ENCODE peak calls at places on chromosomes 11 and 22, in eight cellular contexts. B is GOT3; U is hippocampal formation; P is cardiac fibroblast; E is effector memory CD8-positive, alpha-beta T cell; X is NCI-H2029 treated with DMSO at 0.1 percent for 48 hours; D is activated naive CD8-positive, alpha-beta T cell treated with anti-CD3 and anti-CD28 coated beads, Interleukin-2, amount 50 U/mL, for 24 hours; K is A549. Z is an unnamed sample.

GRCh38 chr11:2420502-2421225 is 20.1 kb downstream of the TSSC4 start:
- DNase-seq in B (no peak), U (peak), P (peak), E (peak), X (peak), D (peak), K (peak), Z (peak)

GRCh38 chr11:118098996-118099837 is 12.5 kb upstream of the SMIM35 start:
- DNase-seq in B (no peak), U (no peak), P (no peak), E (no peak), X (no peak), D (no peak), K (no peak), Z (no peak)

GRCh38 chr22:37354271-37355069 is 72.2 kb downstream of the CYTH4 start:
- DNase-seq in B (no peak), U (no peak), P (no peak), E (no peak), X (no peak), D (no peak), K (no peak), Z (no peak)

GRCh38 chr11:78549624-78550409 is 24.8 kb downstream of the NARS2 start:
- DNase-seq in B (no peak), U (no peak), P (no peak), E (no peak), X (no peak), D (no peak), K (no peak), Z (no peak)

GRCh38 chr11:29328961-29329441 is 687.8 kb downstream of the KCNA4 start:
- DNase-seq in B (no peak), U (peak), P (peak), E (no peak), X (no peak), D (no peak), K (peak), Z (peak)

GRCh38 chr11:47109882-47110281 is 66.8 kb downstream of the ARFGAP2 start:
- DNase-seq in B (no peak), U (no peak), P (no peak), E (no peak), X (no peak), D (no peak), K (no peak), Z (no peak)

GRCh38 chr22:37896181-37896592 is 9.9 kb upstream of the MICALL1 start:
- DNase-seq in B (no peak), U (no peak), P (peak), E (peak), X (no peak), D (peak), K (no peak), Z (peak)

GRCh38 chr11:75349540-75350116 is 1.8 kb downstream of the ARRB1 start:
- DNase-seq in B (no peak), U (no peak), P (no peak), E (no peak), X (no peak), D (no peak), K (no peak), Z (no peak)

GRCh38 chr11:114132944-114133394 is 73.5 kb downstream of the ZBTB16 start:
- DNase-seq in B (no peak), U (no peak), P (peak), E (no peak), X (no peak), D (no peak), K (no peak), Z (no peak)

GRCh38 chr11:1463056-1463455 is 23.5 kb downstream of the MOB2 start:
- DNase-seq in B (no peak), U (no peak), P (no peak), E (no peak), X (no peak), D (no peak), K (no peak), Z (no peak)

Z was measured in DMS153.